ENCODE peak calls at places on chromosomes 11 and 22, in seven cellular contexts. One of them, this sample, is unnamed.

GRCh38 chr22:38572065-38572464 is 2.1 kb upstream of the DMC1 start:
- DNase-seq in Calu3: peak; percentile 48
- DNase-seq in HS-5: no peak
- DNase-seq in stimulated activated CD8-positive, alpha-beta memory T cell treated with anti-CD3 and anti-CD28 coated beads, Interleukin-2, amount 100 ng/mL, for 1 hour: peak; percentile 3
- DNase-seq in GM19239: peak; percentile 23
- DNase-seq in HepG2: peak; percentile 38
- DNase-seq in globus pallidus: peak; percentile 62
- DNase-seq in this sample: no peak

GRCh38 chr11:1755344-1756023 is 5.1 kb upstream of the IFITM10 start:
- DNase-seq in stimulated activated CD8-positive, alpha-beta memory T cell treated with anti-CD3 and anti-CD28 coated beads, Interleukin-2, amount 100 ng/mL, for 1 hour: no peak
- DNase-seq in Calu3: no peak
- DNase-seq in HepG2: no peak
- DNase-seq in globus pallidus: no peak
- DNase-seq in GM19239: no peak
- DNase-seq in HS-5: no peak
- DNase-seq in this sample: no peak

GRCh38 chr11:76237914-76238313 is 31.6 kb upstream of the WNT11 start:
- DNase-seq in stimulated activated CD8-positive, alpha-beta memory T cell treated with anti-CD3 and anti-CD28 coated beads, Interleukin-2, amount 100 ng/mL, for 1 hour: no peak
- DNase-seq in HepG2: peak; percentile 66
- DNase-seq in Calu3: peak; percentile 15
- DNase-seq in globus pallidus: no peak
- DNase-seq in GM19239: no peak
- DNase-seq in HS-5: no peak
- DNase-seq in this sample: no peak

GRCh38 chr11:105296806-105297205 is 157.2 kb upstream of the CARD18 start:
- DNase-seq in GM19239: no peak
- DNase-seq in HS-5: no peak
- DNase-seq in globus pallidus: no peak
- DNase-seq in HepG2: no peak
- DNase-seq in stimulated activated CD8-positive, alpha-beta memory T cell treated with anti-CD3 and anti-CD28 coated beads, Interleukin-2, amount 100 ng/mL, for 1 hour: no peak
- DNase-seq in Calu3: no peak
- DNase-seq in this sample: no peak

GRCh38 chr11:72842644-72843330 is 28.6 kb downstream of the ATG16L2 start:
- DNase-seq in HepG2: no peak
- DNase-seq in globus pallidus: no peak
- DNase-seq in HS-5: no peak
- DNase-seq in stimulated activated CD8-positive, alpha-beta memory T cell treated with anti-CD3 and anti-CD28 coated beads, Interleukin-2, amount 100 ng/mL, for 1 hour: no peak
- DNase-seq in Calu3: no peak
- DNase-seq in GM19239: no peak
- DNase-seq in this sample: no peak

GRCh38 chr11:133957926-133958325 is 1.2 kb upstream of the IGSF9B start:
- DNase-seq in HS-5: no peak
- DNase-seq in Calu3: no peak
- DNase-seq in HepG2: no peak
- DNase-seq in stimulated activated CD8-positive, alpha-beta memory T cell treated with anti-CD3 and anti-CD28 coated beads, Interleukin-2, amount 100 ng/mL, for 1 hour: no peak
- DNase-seq in globus pallidus: no peak
- DNase-seq in GM19239: no peak
- DNase-seq in this sample: no peak

GRCh38 chr11:17572791-17573460 is 25.9 kb downstream of the OTOG start:
- DNase-seq in globus pallidus: no peak
- DNase-seq in HS-5: no peak
- DNase-seq in Calu3: no peak
- DNase-seq in GM19239: no peak
- DNase-seq in stimulated activated CD8-positive, alpha-beta memory T cell treated with anti-CD3 and anti-CD28 coated beads, Interleukin-2, amount 100 ng/mL, for 1 hour: no peak
- DNase-seq in HepG2: no peak
- DNase-seq in this sample: no peak

GRCh38 chr11:41451011-41451410 is 8.4 kb downstream of the LRRC4C start:
- DNase-seq in HepG2: no peak
- DNase-seq in Calu3: no peak
- DNase-seq in stimulated activated CD8-positive, alpha-beta memory T cell treated with anti-CD3 and anti-CD28 coated beads, Interleukin-2, amount 100 ng/mL, for 1 hour: no peak
- DNase-seq in GM19239: no peak
- DNase-seq in globus pallidus: no peak
- DNase-seq in HS-5: no peak
- DNase-seq in this sample: no peak

GRCh38 chr11:43797337-43797736 is 83.3 kb upstream of the ALKBH3 start:
- DNase-seq in stimulated activated CD8-positive, alpha-beta memory T cell treated with anti-CD3 and anti-CD28 coated beads, Interleukin-2, amount 100 ng/mL, for 1 hour: no peak
- DNase-seq in HS-5: no peak
- DNase-seq in globus pallidus: no peak
- DNase-seq in GM19239: no peak
- DNase-seq in HepG2: no peak
- DNase-seq in Calu3: no peak
- DNase-seq in this sample: no peak

GRCh38 chr22:22684605-22685561 is 40.5 kb downstream of the GGTLC2 start:
- DNase-seq in stimulated activated CD8-positive, alpha-beta memory T cell treated with anti-CD3 and anti-CD28 coated beads, Interleukin-2, amount 100 ng/mL, for 1 hour: no peak
- DNase-seq in Calu3: peak; percentile 75
- DNase-seq in GM19239: no peak
- DNase-seq in HS-5: no peak
- DNase-seq in globus pallidus: no peak
- DNase-seq in HepG2: no peak
- DNase-seq in this sample: peak; percentile 22

GRCh38 chr11:3840870-3841425 is at the start of gene RHOG:
- DNase-seq in stimulated activated CD8-positive, alpha-beta memory T cell treated with anti-CD3 and anti-CD28 coated beads, Interleukin-2, amount 100 ng/mL, for 1 hour: peak; percentile 57
- DNase-seq in GM19239: peak; percentile 71
- DNase-seq in HepG2: peak; percentile 35
- DNase-seq in Calu3: peak; percentile 70
- DNase-seq in globus pallidus: peak; percentile 86
- DNase-seq in HS-5: no peak
- DNase-seq in this sample: peak; percentile 64

GRCh38 chr11:67520856-67521824 is 2.1 kb downstream of the CABP2 start:
- DNase-seq in Calu3: no peak
- DNase-seq in globus pallidus: no peak
- DNase-seq in stimulated activated CD8-positive, alpha-beta memory T cell treated with anti-CD3 and anti-CD28 coated beads, Interleukin-2, amount 100 ng/mL, for 1 hour: no peak
- DNase-seq in HepG2: no peak
- DNase-seq in HS-5: no peak
- DNase-seq in GM19239: no peak
- DNase-seq in this sample: no peak

GRCh38 chr11:105767945-105768344 is 158.1 kb downstream of the GRIA4 start:
- DNase-seq in HepG2: no peak
- DNase-seq in stimulated activated CD8-positive, alpha-beta memory T cell treated with anti-CD3 and anti-CD28 coated beads, Interleukin-2, amount 100 ng/mL, for 1 hour: no peak
- DNase-seq in Calu3: no peak
- DNase-seq in globus pallidus: no peak
- DNase-seq in HS-5: no peak
- DNase-seq in GM19239: no peak
- DNase-seq in this sample: no peak